ENCODE peak calls at places on chromosome 10, in nine cellular contexts. T is spleen; D is activated gamma-delta T cell treated with anti-CD3 and anti-CD28 coated beads, Interleukin-2, amount 50 U/mL, for 16 hours; A is hepatocyte; K is neural progenitor cell; C is adrenal gland; U is NCI-H1105; H is fibroblast of pulmonary artery; N is glomerular endothelial cell. M is an unnamed sample.

GRCh38 chr10:125294109-125294508 is 133.7 kb upstream of the CTBP2 start:
- DNase-seq in H (no peak), A (no peak), T (no peak), D (no peak), C (no peak), U (no peak), K (no peak), N (no peak), M (no peak)

GRCh38 chr10:63713191-63714144 is 192.3 kb downstream of the REEP3 start:
- DNase-seq in K (peak), D (no peak), H (peak), A (peak), C (peak), U (peak), N (peak), T (no peak), M (no peak)

GRCh38 chr10:85791846-85792532 is 574.6 kb downstream of the GRID1 start:
- DNase-seq in A (peak), T (no peak), U (no peak), C (no peak), N (no peak), K (peak), D (no peak), H (peak), M (no peak)

GRCh38 chr10:75276029-75276872 is 40.5 kb upstream of the COMTD1 start:
- DNase-seq in N (no peak), K (no peak), T (no peak), A (no peak), D (no peak), C (no peak), H (no peak), U (no peak), M (no peak)

GRCh38 chr10:123331438-123331837 is 177.2 kb downstream of the BUB3 start:
- DNase-seq in C (no peak), K (no peak), N (no peak), A (peak), D (no peak), U (no peak), H (no peak), T (no peak), M (no peak)

GRCh38 chr10:93751832-93752231 is 5.9 kb upstream of the LGI1 start:
- DNase-seq in H (peak), N (no peak), D (no peak), U (no peak), T (no peak), A (peak), K (peak), C (peak), M (no peak)

GRCh38 chr10:49649294-49649693 is 30.2 kb upstream of the C10orf53 start:
- DNase-seq in D (no peak), C (no peak), N (no peak), H (no peak), K (peak), U (no peak), A (no peak), T (no peak), M (no peak)

GRCh38 chr10:23437987-23438546 is 808 bp upstream of the OTUD1 start:
- DNase-seq in N (no peak), H (no peak), D (no peak), A (no peak), K (peak), U (no peak), C (peak), T (peak), M (no peak)

GRCh38 chr10:121284952-121285351 is 313.3 kb downstream of the FGFR2 start:
- DNase-seq in H (no peak), C (peak), U (peak), N (no peak), A (no peak), D (no peak), T (no peak), K (no peak), M (no peak)

GRCh38 chr10:132858121-132859081 is 72.5 kb upstream of the NKX6-2 start:
- DNase-seq in U (no peak), D (no peak), K (no peak), H (no peak), N (no peak), C (no peak), T (peak), A (no peak), M (no peak)

GRCh38 chr10:113273151-113273876 is 279.5 kb upstream of the HABP2 start:
- DNase-seq in D (no peak), K (peak), N (no peak), U (no peak), A (no peak), H (peak), C (peak), T (peak), M (no peak)

GRCh38 chr10:48683893-48684292 is 780 bp upstream of the WDFY4 start:
- DNase-seq in A (no peak), D (no peak), N (no peak), T (no peak), C (no peak), K (no peak), U (no peak), H (no peak), M (no peak)

GRCh38 chr10:12476661-12477060 is 127.3 kb downstream of the CAMK1D start:
- DNase-seq in T (no peak), H (no peak), C (no peak), A (no peak), K (no peak), D (no peak), N (no peak), U (no peak), M (no peak)

GRCh38 chr10:42475168-42476098 is 162.9 kb downstream of the ZNF33B start:
- DNase-seq in K (no peak), H (peak), N (no peak), U (no peak), T (peak), A (no peak), D (no peak), C (no peak), M (no peak)

GRCh38 chr10:5293691-5294550 is 70.8 kb upstream of the UCN3 start:
- DNase-seq in A (peak), C (peak), K (peak), U (no peak), N (no peak), H (peak), D (peak), T (peak), M (no peak)

GRCh38 chr10:70809011-70809611 is 6.6 kb upstream of the SGPL1 start:
- DNase-seq in H (no peak), N (no peak), C (no peak), U (no peak), D (no peak), A (no peak), K (no peak), T (no peak), M (no peak)

M was measured in GM19239.